ENCODE peak calls at places on chromosomes 2 and 18, in six cellular contexts. One of them, this sample, is unnamed.

GRCh38 chr2:48227617-48228344 is 302.2 kb upstream of the STON1 start:
- DNase-seq in GM04504: no peak
- DNase-seq in hypothalamus: no peak
- DNase-seq in HT1080: no peak
- DNase-seq in NB4: peak
- DNase-seq in mesendoderm: no peak
- DNase-seq in this sample: no peak

GRCh38 chr2:217934321-217935131 is 68.3 kb downstream of the TNS1 start:
- DNase-seq in mesendoderm: no peak
- DNase-seq in GM04504: peak
- DNase-seq in hypothalamus: no peak
- DNase-seq in NB4: peak
- DNase-seq in HT1080: peak
- DNase-seq in this sample: no peak

GRCh38 chr2:203404996-203405395 is 76.8 kb downstream of the ABI2 start:
- DNase-seq in HT1080: no peak
- DNase-seq in NB4: no peak
- DNase-seq in mesendoderm: no peak
- DNase-seq in hypothalamus: no peak
- DNase-seq in GM04504: no peak
- DNase-seq in this sample: no peak

GRCh38 chr2:25347205-25347815 is 5.6 kb upstream of the DNMT3A start:
- DNase-seq in hypothalamus: no peak
- DNase-seq in NB4: no peak
- DNase-seq in GM04504: no peak
- DNase-seq in mesendoderm: no peak
- DNase-seq in HT1080: peak
- DNase-seq in this sample: no peak

GRCh38 chr2:133636287-133636686 is 68.0 kb upstream of the NCKAP5 start:
- DNase-seq in GM04504: no peak
- DNase-seq in NB4: no peak
- DNase-seq in HT1080: no peak
- DNase-seq in hypothalamus: no peak
- DNase-seq in mesendoderm: no peak
- DNase-seq in this sample: no peak

GRCh38 chr2:67215636-67216035 is 181.5 kb upstream of the ETAA1 start:
- DNase-seq in HT1080: no peak
- DNase-seq in hypothalamus: no peak
- DNase-seq in mesendoderm: no peak
- DNase-seq in NB4: no peak
- DNase-seq in GM04504: no peak
- DNase-seq in this sample: no peak

GRCh38 chr2:241914542-241914941 is 45.0 kb downstream of the RTP5 start:
- DNase-seq in mesendoderm: no peak
- DNase-seq in GM04504: no peak
- DNase-seq in hypothalamus: no peak
- DNase-seq in NB4: no peak
- DNase-seq in HT1080: no peak
- DNase-seq in this sample: no peak

GRCh38 chr2:45964226-45964841 is 312.9 kb downstream of the PRKCE start:
- DNase-seq in NB4: no peak
- DNase-seq in mesendoderm: no peak
- DNase-seq in HT1080: peak
- DNase-seq in GM04504: peak
- DNase-seq in hypothalamus: no peak
- DNase-seq in this sample: no peak

GRCh38 chr2:68091439-68092034 is 28.7 kb upstream of the C1D start:
- DNase-seq in mesendoderm: no peak
- DNase-seq in NB4: peak
- DNase-seq in GM04504: no peak
- DNase-seq in HT1080: no peak
- DNase-seq in hypothalamus: no peak
- DNase-seq in this sample: no peak

GRCh38 chr18:7844418-7844817 is 277.3 kb downstream of the PTPRM start:
- DNase-seq in mesendoderm: no peak
- DNase-seq in NB4: no peak
- DNase-seq in GM04504: no peak
- DNase-seq in hypothalamus: no peak
- DNase-seq in HT1080: peak
- DNase-seq in this sample: no peak

GRCh38 chr2:215612770-215613169 is 176.9 kb upstream of the FN1 start:
- DNase-seq in hypothalamus: no peak
- DNase-seq in mesendoderm: peak
- DNase-seq in GM04504: no peak
- DNase-seq in NB4: no peak
- DNase-seq in HT1080: no peak
- DNase-seq in this sample: no peak

GRCh38 chr2:137992039-137992646 is 27.9 kb downstream of the HNMT start:
- DNase-seq in NB4: no peak
- DNase-seq in HT1080: no peak
- DNase-seq in GM04504: no peak
- DNase-seq in mesendoderm: peak
- DNase-seq in hypothalamus: no peak
- DNase-seq in this sample: no peak

GRCh38 chr2:45459860-45460259 is 151.2 kb downstream of the SRBD1 start:
- DNase-seq in GM04504: no peak
- DNase-seq in mesendoderm: no peak
- DNase-seq in NB4: no peak
- DNase-seq in hypothalamus: no peak
- DNase-seq in HT1080: no peak
- DNase-seq in this sample: no peak

GRCh38 chr18:55435592-55435991 is 152.4 kb downstream of the TCF4 start:
- DNase-seq in HT1080: no peak
- DNase-seq in GM04504: no peak
- DNase-seq in hypothalamus: no peak
- DNase-seq in NB4: no peak
- DNase-seq in mesendoderm: no peak
- DNase-seq in this sample: no peak

GRCh38 chr2:47964277-47964676 is 58.0 kb upstream of the FBXO11 start:
- DNase-seq in HT1080: no peak
- DNase-seq in GM04504: no peak
- DNase-seq in NB4: no peak
- DNase-seq in hypothalamus: no peak
- DNase-seq in mesendoderm: no peak
- DNase-seq in this sample: no peak

GRCh38 chr2:173719471-173719870 is 245.7 kb downstream of the SP3 start:
- DNase-seq in hypothalamus: no peak
- DNase-seq in mesendoderm: peak
- DNase-seq in NB4: no peak
- DNase-seq in GM04504: no peak
- DNase-seq in HT1080: no peak
- DNase-seq in this sample: no peak

GRCh38 chr2:19819097-19820065 is 82.4 kb downstream of the TTC32 start:
- DNase-seq in NB4: no peak
- DNase-seq in mesendoderm: peak
- DNase-seq in hypothalamus: no peak
- DNase-seq in HT1080: peak
- DNase-seq in GM04504: peak
- DNase-seq in this sample: no peak

GRCh38 chr18:1760901-1761300 is 810.4 kb downstream of the METTL4 start:
- DNase-seq in GM04504: no peak
- DNase-seq in HT1080: peak
- DNase-seq in NB4: no peak
- DNase-seq in hypothalamus: no peak
- DNase-seq in mesendoderm: no peak
- DNase-seq in this sample: no peak